ENCODE peak calls at places on chromosome 15, in four cellular contexts. J, H, O and V are unnamed samples.

GRCh38 chr15:70584441-70584837 is 178.9 kb downstream of the UACA start:
- ATAC-seq in J (no peak), H (no peak), O (no peak), V (no peak)

GRCh38 chr15:50435772-50436171 is 11.6 kb downstream of the USP8 start:
- ATAC-seq in O (no peak), H (no peak), J (no peak), V (no peak)

GRCh38 chr15:86894269-86894668 is 814.6 kb downstream of the AGBL1 start:
- ATAC-seq in O (no peak), H (no peak), J (no peak), V (no peak)

GRCh38 chr15:41543521-41543870 is 561 bp downstream of the RPAP1 start:
- ATAC-seq in J (peak; percentile 8), O (no peak), H (no peak), V (no peak)

GRCh38 chr15:74752011-74752410 is 3.4 kb downstream of the CYP1A2 start:
- ATAC-seq in H (peak; percentile 11), J (no peak), O (no peak), V (no peak)

GRCh38 chr15:101043911-101044624 is 124.9 kb downstream of the LRRK1 start:
- ATAC-seq in H (no peak), O (no peak), J (no peak), V (no peak)

GRCh38 chr15:94026458-94026967 is 204.8 kb upstream of the MCTP2 start:
- ATAC-seq in O (no peak), H (peak; percentile 34), J (no peak), V (no peak)

GRCh38 chr15:80803580-80804525 is 24.7 kb downstream of the CEMIP start:
- ATAC-seq in J (peak; percentile 78), O (no peak), H (no peak), V (peak; percentile 16)

GRCh38 chr15:69930754-69931153 is 167.0 kb downstream of the TLE3 start:
- ATAC-seq in J (no peak), O (no peak), H (no peak), V (no peak)

GRCh38 chr15:67305506-67305905 is 50.9 kb downstream of the IQCH start:
- ATAC-seq in H (no peak), O (no peak), J (no peak), V (no peak)

GRCh38 chr15:25733856-25734679 is 129.1 kb downstream of the ATP10A start:
- ATAC-seq in H (no peak), J (no peak), O (no peak), V (peak; percentile 37)

GRCh38 chr15:86611392-86612040 is 531.8 kb downstream of the AGBL1 start:
- ATAC-seq in O (no peak), H (peak; percentile 60), J (peak; percentile 80), V (no peak)

GRCh38 chr15:60787737-60788513 is 309.0 kb upstream of the ICE2 start:
- ATAC-seq in H (peak; percentile 12), O (no peak), J (peak; percentile 74), V (peak; percentile 71)

GRCh38 chr15:35519536-35520149 is 26.3 kb downstream of the DPH6 start:
- ATAC-seq in O (peak; percentile 67), J (no peak), H (peak; percentile 79), V (peak; percentile 53)

GRCh38 chr15:64949383-64950141 is 37.9 kb downstream of the ANKDD1A start:
- ATAC-seq in J (peak; percentile 25), H (peak; percentile 40), O (peak; percentile 30), V (peak; percentile 41)

GRCh38 chr15:68328485-68328884 is 50.9 kb downstream of the FEM1B start:
- ATAC-seq in O (no peak), J (no peak), H (no peak), V (no peak)

GRCh38 chr15:48413304-48413703 is 82.1 kb downstream of the DUT start:
- ATAC-seq in O (peak; percentile 78), J (no peak), H (peak; percentile 56), V (no peak)

GRCh38 chr15:78064544-78064943 is 13.0 kb downstream of the TBC1D2B start:
- ATAC-seq in H (no peak), J (no peak), O (peak; percentile 69), V (no peak)

GRCh38 chr15:27573800-27574485 is 525.2 kb downstream of the OCA2 start:
- ATAC-seq in J (no peak), O (no peak), H (no peak), V (no peak)

GRCh38 chr15:89781891-89782618 is 5.9 kb downstream of the MESP2 start:
- ATAC-seq in J (peak; percentile 28), H (peak; percentile 56), O (no peak), V (peak; percentile 88)

GRCh38 chr15:67736810-67737209 is 88.5 kb upstream of the SKOR1 start:
- ATAC-seq in O (no peak), H (no peak), J (no peak), V (no peak)

GRCh38 chr15:65917407-65917756 is 48.1 kb downstream of the RAB11A start:
- ATAC-seq in O (no peak), J (no peak), H (no peak), V (no peak)

GRCh38 chr15:73517566-73517965 is 74.6 kb downstream of the REC114 start:
- ATAC-seq in J (no peak), O (no peak), H (no peak), V (no peak)

GRCh38 chr15:100758554-100758953 is 121.1 kb upstream of the ALDH1A3 start:
- ATAC-seq in H (no peak), J (no peak), O (no peak), V (no peak)

GRCh38 chr15:39381517-39381916 is 199.4 kb upstream of the THBS1 start:
- ATAC-seq in J (no peak), O (no peak), H (peak; percentile 23), V (no peak)

GRCh38 chr15:31091531-31091930 is 10.0 kb downstream of the TRPM1 start:
- ATAC-seq in H (no peak), O (no peak), J (no peak), V (no peak)

GRCh38 chr15:50707878-50708427 is 21.4 kb upstream of the TRPM7 start:
- ATAC-seq in H (no peak), J (no peak), O (no peak), V (no peak)

GRCh38 chr15:82143390-82144047 is 97.7 kb upstream of the MEX3B start:
- ATAC-seq in O (no peak), H (no peak), J (no peak), V (no peak)

GRCh38 chr15:77243716-77244401 is 172.9 kb upstream of the TSPAN3 start:
- ATAC-seq in J (no peak), O (no peak), H (no peak), V (peak; percentile 34)

GRCh38 chr15:52464478-52464877 is 64.2 kb downstream of the MYO5A start:
- ATAC-seq in J (peak; percentile 77), H (no peak), O (no peak), V (peak; percentile 55)

GRCh38 chr15:41620536-41621199 is 39.5 kb upstream of the MGA start:
- ATAC-seq in J (peak; percentile 5), O (no peak), H (no peak), V (peak; percentile 13)